ENCODE peak calls at places on chromosome 11, in nine cellular contexts. C is mesenchymal stem cell, M is transverse colon, T is uterus, X is SJCRH30, O is thoracic aorta, L is tibial artery, N is A673, E is adrenal gland. U is an unnamed sample.

GRCh38 chr11:11672101-11672500 is 50.3 kb upstream of the GALNT18 start:
- DNase-seq in C (no peak), M (no peak), T (no peak), X (no peak), O (no peak), L (no peak), N (no peak), E (no peak), U (no peak)

GRCh38 chr11:106228996-106229395 is 151.5 kb downstream of the AASDHPPT start:
- DNase-seq in C (peak; percentile 17), M (no peak), T (no peak), X (no peak), O (no peak), L (no peak), N (no peak), E (no peak), U (no peak)

GRCh38 chr11:129766858-129767604 is 48.6 kb upstream of the TMEM45B start:
- DNase-seq in C (peak; percentile 36), M (peak; percentile 37), T (no peak), X (peak; percentile 39), O (no peak), L (no peak), N (peak; percentile 66), E (no peak), U (peak; percentile 49)

GRCh38 chr11:95057959-95058358 is 8.7 kb downstream of the KDM4F start:
- DNase-seq in C (no peak), M (no peak), T (no peak), X (no peak), O (no peak), L (no peak), N (no peak), E (no peak), U (no peak)

GRCh38 chr11:130611791-130612251 is 163.4 kb downstream of the ADAMTS15 start:
- DNase-seq in C (peak; percentile 88), M (no peak), T (no peak), X (no peak), O (no peak), L (no peak), N (peak; percentile 32), E (peak; percentile 24), U (no peak)

GRCh38 chr11:61498767-61499341 is 9.7 kb upstream of the LRRC10B start:
- DNase-seq in C (no peak), M (no peak), T (no peak), X (no peak), O (no peak), L (no peak), N (no peak), E (no peak), U (no peak)

GRCh38 chr11:4615856-4616444 is 7.9 kb upstream of the TRIM68 start:
- DNase-seq in C (no peak), M (no peak), T (no peak), X (no peak), O (no peak), L (no peak), N (no peak), E (no peak), U (no peak)

GRCh38 chr11:134445601-134446325 is 33.7 kb upstream of the B3GAT1 start:
- DNase-seq in C (no peak), M (no peak), T (no peak), X (no peak), O (no peak), L (peak; percentile 40), N (no peak), E (no peak), U (no peak)

GRCh38 chr11:69640995-69641581 is at the start of gene CCND1:
- DNase-seq in C (peak; percentile 94), M (peak; percentile 85), T (peak; percentile 48), X (peak; percentile 85), O (peak; percentile 34), L (peak; percentile 85), N (peak; percentile 98), E (peak; percentile 87), U (peak; percentile 89)

GRCh38 chr11:11292839-11293238 is 60.2 kb downstream of the CSNK2A3 start:
- DNase-seq in C (no peak), M (no peak), T (no peak), X (no peak), O (no peak), L (no peak), N (no peak), E (no peak), U (no peak)

GRCh38 chr11:133967599-133968238 is 11.0 kb upstream of the IGSF9B start:
- DNase-seq in C (no peak), M (no peak), T (no peak), X (no peak), O (no peak), L (no peak), N (no peak), E (no peak), U (no peak)

GRCh38 chr11:3604169-3604568 is 37.6 kb downstream of the ART5 start:
- DNase-seq in C (no peak), M (no peak), T (no peak), X (no peak), O (no peak), L (no peak), N (no peak), E (no peak), U (no peak)

GRCh38 chr11:68839953-68840641 is 1.6 kb downstream of the CPT1A start:
- DNase-seq in C (peak; percentile 66), M (peak; percentile 56), T (no peak), X (peak; percentile 47), O (no peak), L (no peak), N (peak; percentile 66), E (no peak), U (peak; percentile 13)

GRCh38 chr11:33696931-33697638 is 3.5 kb downstream of the C11orf91 start:
- DNase-seq in C (no peak), M (no peak), T (no peak), X (no peak), O (no peak), L (no peak), N (peak; percentile 75), E (no peak), U (no peak)

GRCh38 chr11:27012254-27012921 is 18.5 kb downstream of the FIBIN start:
- DNase-seq in C (peak; percentile 88), M (peak; percentile 14), T (peak; percentile 24), X (peak; percentile 85), O (no peak), L (no peak), N (peak; percentile 87), E (peak; percentile 19), U (no peak)

GRCh38 chr11:45843158-45843924 is 3.9 kb upstream of the CRY2 start:
- DNase-seq in C (peak; percentile 95), M (peak; percentile 96), T (peak; percentile 93), X (peak; percentile 87), O (peak; percentile 87), L (peak; percentile 96), N (peak; percentile 98), E (peak; percentile 95), U (peak; percentile 94)
- H3K4me3 ChIP-seq in C (no peak overlapping the region), M (no peak overlapping the region), T (no peak overlapping the region), X (no peak overlapping the region), O (peak overlapping the region; percentile 47), L (no peak overlapping the region), N (no peak overlapping the region), E (no peak overlapping the region), U (no peak overlapping the region)

DNA sequence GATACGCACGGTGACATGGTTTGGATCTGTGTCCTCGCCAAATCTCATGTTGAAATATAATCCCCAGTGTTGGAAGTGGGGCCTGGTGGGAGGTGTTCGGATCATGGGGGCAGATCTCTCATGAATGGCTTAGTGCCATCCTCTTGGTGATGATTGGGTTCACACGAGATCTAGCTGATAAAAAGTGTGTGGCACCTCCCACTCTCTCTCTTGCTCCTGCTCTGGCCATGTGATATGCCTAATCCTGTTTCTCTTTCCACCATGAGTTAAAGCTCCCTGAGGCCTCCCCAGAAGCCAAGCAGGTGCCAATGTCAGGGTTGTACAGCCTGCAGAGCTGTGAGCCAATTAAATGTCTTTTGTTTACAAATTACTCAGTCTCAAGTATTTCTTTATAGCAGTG is 303.1 kb upstream of the PLET1 start:
- DNase-seq in C (no peak), M (no peak), T (no peak), X (peak; percentile 10), O (no peak), L (no peak), N (no peak), E (no peak), U (no peak)
- H3K27ac ChIP-seq in C (no peak overlapping the region), M (peak overlapping the region; percentile 58), T (peak overlapping the region; percentile 8), X (no peak overlapping the region), O (peak overlapping the region; percentile 71), L (peak overlapping the region; percentile 63), N (no peak overlapping the region), E (no peak overlapping the region), U (no peak overlapping the region)

GRCh38 chr11:73625690-73626318 is 20.6 kb upstream of the PLEKHB1 start:
- DNase-seq in C (peak; percentile 67), M (peak; percentile 80), T (peak; percentile 75), X (peak; percentile 84), O (no peak), L (peak; percentile 84), N (peak; percentile 87), E (peak; percentile 71), U (peak; percentile 78)
- H3K4me3 ChIP-seq in C (no peak overlapping the region), M (no peak overlapping the region), T (no peak overlapping the region), X (no peak overlapping the region), O (peak overlapping the region; percentile 57), L (peak overlapping the region; percentile 21), N (peak overlapping the region; percentile 20), E (no peak overlapping the region), U (no peak overlapping the region)

GRCh38 chr11:1843796-1844195 is 5.0 kb downstream of the TNNI2 start:
- DNase-seq in C (no peak), M (no peak), T (no peak), X (no peak), O (no peak), L (no peak), N (no peak), E (no peak), U (no peak)
- H3K27ac ChIP-seq in C (no peak overlapping the region), M (no peak overlapping the region), T (no peak overlapping the region), X (no peak overlapping the region), O (no peak overlapping the region), L (no peak overlapping the region), N (no peak overlapping the region), E (peak overlapping the region; percentile 93), U (no peak overlapping the region)

GRCh38 chr11:43735931-43736330 is 55.4 kb downstream of the HSD17B12 start:
- DNase-seq in C (no peak), M (no peak), T (no peak), X (no peak), O (no peak), L (no peak), N (peak; percentile 77), E (no peak), U (no peak)
- H3K4me3 ChIP-seq in C (no peak overlapping the region), M (no peak overlapping the region), T (no peak overlapping the region), X (no peak overlapping the region), O (peak overlapping the region; percentile 59), L (no peak overlapping the region), N (peak overlapping the region; percentile 24), E (no peak overlapping the region), U (no peak overlapping the region)

DNA sequence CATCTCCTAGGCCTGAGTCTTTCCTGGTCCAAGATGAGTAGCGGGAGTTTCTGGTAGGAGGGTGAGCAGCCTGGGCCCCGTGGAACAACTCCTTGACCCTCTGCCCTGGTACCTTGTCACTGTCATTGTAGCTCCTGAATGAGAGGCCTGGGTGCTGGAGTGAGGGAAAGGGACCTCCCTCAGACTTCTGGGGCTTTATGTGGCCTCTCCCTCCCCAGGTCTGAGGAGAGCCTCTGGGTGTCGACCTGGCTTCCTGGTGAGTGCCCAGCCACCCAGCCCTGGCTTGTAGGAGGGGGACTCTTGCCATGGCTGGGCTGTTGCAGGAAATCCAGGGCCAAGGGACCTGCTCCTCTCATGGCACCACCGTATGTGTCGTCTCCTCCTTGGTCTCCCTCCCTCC is 3.9 kb downstream of the P2RY2 start:
- DNase-seq in C (no peak), M (no peak), T (no peak), X (no peak), O (no peak), L (peak; percentile 48), N (no peak), E (no peak), U (no peak)
- H3K27ac ChIP-seq in C (no peak overlapping the region), M (no peak overlapping the region), T (no peak overlapping the region), X (no peak overlapping the region), O (no peak overlapping the region), L (no peak overlapping the region), N (no peak overlapping the region), E (no peak overlapping the region), U (peak overlapping the region; percentile 91)